ENCODE peak calls at places on chromosome 17, in ten cellular contexts. S is GM23248, H is PC-9, G is hepatocyte, C is HCT116, I is fibroblast of lung, Q is PC-3, L is neural progenitor cell, E is astrocyte, P is keratinocyte. Y is an unnamed sample.

GRCh38 chr17:2090804-2091534 is 36.1 kb downstream of the HIC1 start:
- DNase-seq in H (peak; percentile 34), Q (peak; percentile 54), S (peak; percentile 97), P (no peak), I (peak; percentile 91), C (no peak), L (peak; percentile 74), G (peak; percentile 86), E (peak; percentile 97), Y (no peak)

GRCh38 chr17:82001657-82002056 is 21.0 kb downstream of the CENPX start:
- DNase-seq in Q (no peak), I (no peak), E (no peak), C (no peak), L (no peak), S (no peak), G (no peak), H (no peak), P (no peak), Y (no peak)

GRCh38 chr17:19317359-19318095 is 45.0 kb downstream of the B9D1 start:
- DNase-seq in Q (no peak), I (peak; percentile 73), C (peak; percentile 57), E (peak; percentile 85), P (no peak), S (peak; percentile 37), G (peak; percentile 91), L (peak; percentile 87), H (peak; percentile 70), Y (peak; percentile 95)

GRCh38 chr17:21250719-21251305 is 2.4 kb downstream of the NATD1 start:
- DNase-seq in G (no peak), L (no peak), C (no peak), I (no peak), E (no peak), S (no peak), Q (no peak), P (no peak), H (no peak), Y (no peak)

GRCh38 chr17:64635647-64636305 is 26.3 kb downstream of the SMURF2 start:
- DNase-seq in C (no peak), I (peak; percentile 75), L (no peak), Q (peak; percentile 89), P (no peak), S (peak; percentile 87), H (no peak), E (peak; percentile 92), G (no peak), Y (peak; percentile 56)

GRCh38 chr17:36212958-36213357 is 2.1 kb downstream of the CCL4L2 start:
- DNase-seq in E (no peak), L (no peak), G (no peak), H (no peak), I (no peak), Q (no peak), C (no peak), S (no peak), P (no peak), Y (peak; percentile 5)

GRCh38 chr17:36625188-36625587 is 23.8 kb downstream of the MRM1 start:
- DNase-seq in Q (no peak), S (no peak), P (no peak), G (no peak), H (no peak), E (no peak), C (no peak), I (no peak), L (no peak), Y (no peak)

GRCh38 chr17:39196820-39197331 is 593 bp downstream of the CACNB1 start:
- DNase-seq in P (no peak), C (no peak), L (peak; percentile 34), H (peak; percentile 64), S (peak; percentile 63), G (peak; percentile 30), E (no peak), Q (peak; percentile 35), I (no peak), Y (peak; percentile 90)

GRCh38 chr17:1109606-1110523 is 69.9 kb downstream of the ABR start:
- DNase-seq in C (no peak), I (no peak), S (no peak), H (peak; percentile 40), G (peak; percentile 79), Q (peak; percentile 60), E (no peak), P (no peak), L (peak; percentile 78), Y (peak; percentile 42)

GRCh38 chr17:70022175-70022574 is 52.9 kb upstream of the KCNJ16 start:
- DNase-seq in P (no peak), L (no peak), E (peak; percentile 34), H (no peak), I (peak; percentile 9), S (peak; percentile 20), G (no peak), C (no peak), Q (no peak), Y (no peak)

GRCh38 chr17:64420143-64420670 is 28.7 kb upstream of the MILR1 start:
- DNase-seq in I (peak; percentile 90), L (peak; percentile 74), C (peak; percentile 81), Q (peak; percentile 91), P (peak; percentile 4), E (peak; percentile 56), G (peak; percentile 83), S (peak; percentile 85), H (peak; percentile 37), Y (peak; percentile 75)

GRCh38 chr17:14886200-14886739 is 378.9 kb downstream of the PMP22 start:
- DNase-seq in E (no peak), G (no peak), P (peak; percentile 36), C (no peak), Q (peak; percentile 53), I (peak; percentile 14), L (peak; percentile 28), H (no peak), S (peak; percentile 26), Y (peak; percentile 29)

GRCh38 chr17:82439194-82439828 is 11.2 kb downstream of the CYBC1 start:
- DNase-seq in E (no peak), S (no peak), I (no peak), C (no peak), P (no peak), L (no peak), H (no peak), Q (no peak), G (no peak), Y (no peak)

GRCh38 chr17:64580384-64581307 is 73.9 kb downstream of the CEP95 start:
- DNase-seq in P (no peak), L (no peak), G (no peak), S (peak; percentile 31), H (no peak), C (no peak), Q (no peak), E (peak; percentile 20), I (no peak), Y (no peak)

GRCh38 chr17:48738803-48739526 is 10.4 kb upstream of the HOXB13 start:
- DNase-seq in P (no peak), I (no peak), E (no peak), C (no peak), Q (peak; percentile 91), H (no peak), S (no peak), G (no peak), L (peak; percentile 47), Y (no peak)
- TF ChIP-seq EZH2 in P (peak; percentile 94), I (peak; percentile 84), E (peak; percentile 58), C (no peak), Q (no peak), H (no peak), S (peak; percentile 37), G (peak; percentile 85), L (peak; percentile 89), Y (no peak)

GRCh38 chr17:48595107-48595999 is 1.8 kb upstream of the HOXB5 start:
- DNase-seq in I (peak; percentile 41), P (no peak), E (no peak), G (no peak), C (no peak), L (no peak), S (no peak), Q (no peak), H (no peak), Y (no peak)
- TF ChIP-seq EZH2 in I (no peak), P (no peak), E (no peak), G (no peak), C (no peak), L (no peak), S (no peak), Q (no peak), H (no peak), Y (no peak)

GRCh38 chr17:12789075-12789975 is at the start of gene ARHGAP44:
- DNase-seq in I (peak; percentile 63), G (peak; percentile 85), C (peak; percentile 46), Q (peak; percentile 44), S (peak; percentile 76), H (peak; percentile 22), L (peak; percentile 90), P (no peak), E (peak; percentile 51), Y (no peak)
- TF ChIP-seq EZH2 in I (no peak), G (no peak), C (no peak), Q (no peak), S (no peak), H (no peak), L (peak; percentile 3), P (no peak), E (no peak), Y (no peak)

DNA sequence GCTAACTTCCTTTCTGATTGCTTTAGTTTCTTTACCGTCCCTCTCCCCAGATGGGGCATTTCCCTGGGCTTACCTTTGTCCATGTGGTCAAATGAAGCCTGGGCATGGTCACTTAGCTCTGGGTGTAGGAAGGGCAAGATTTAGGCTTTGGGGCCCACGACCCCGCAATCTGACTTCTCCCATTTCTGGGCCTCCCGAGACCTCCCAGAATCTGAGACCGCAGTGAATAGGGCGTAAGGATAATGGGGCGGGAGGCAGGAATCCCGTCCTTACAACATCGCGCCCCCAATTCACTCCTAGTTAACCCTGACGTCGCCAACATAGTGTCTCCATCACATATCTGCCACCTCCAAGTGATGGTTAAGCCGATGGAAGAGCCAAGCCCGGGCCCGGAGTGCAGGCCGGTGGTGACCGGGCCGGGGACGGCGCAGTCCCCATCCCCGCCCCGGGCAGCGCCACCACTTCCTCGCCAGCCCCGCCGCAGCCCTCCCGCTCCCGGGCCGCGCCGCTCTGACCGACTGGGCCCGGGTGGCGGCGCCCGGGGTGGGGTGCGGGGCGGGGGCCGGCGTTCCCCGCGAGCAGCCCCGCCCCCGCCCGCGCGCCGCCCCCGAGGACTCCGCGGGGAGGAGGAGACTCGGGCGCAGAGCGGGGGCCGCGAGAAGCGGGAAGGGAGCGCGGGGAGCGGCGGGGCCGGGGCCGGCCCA is at the start of gene RHBDL3:
- DNase-seq in C (no peak), E (no peak), G (no peak), S (peak; percentile 39), Q (no peak), I (no peak), L (peak; percentile 67), H (peak; percentile 14), P (no peak), Y (peak; percentile 24)
- TF ChIP-seq EZH2 in C (no peak), E (no peak), G (peak; percentile 67), S (peak; percentile 61), Q (peak; percentile 48), I (peak; percentile 90), L (peak; percentile 40), H (peak; percentile 65), P (peak; percentile 89), Y (no peak)

GRCh38 chr17:42072323-42073187 is 22.2 kb upstream of the C17orf113 start:
- DNase-seq in Q (no peak), L (peak; percentile 79), I (no peak), S (peak; percentile 34), G (peak; percentile 69), C (no peak), H (peak; percentile 28), E (no peak), P (no peak), Y (no peak)
- TF ChIP-seq EZH2 in Q (no peak), L (peak; percentile 68), I (peak; percentile 42), S (peak; percentile 67), G (peak; percentile 87), C (no peak), H (no peak), E (peak; percentile 84), P (peak; percentile 20), Y (no peak)